ENCODE peak calls at places on chromosomes 5 and 9, in seven cellular contexts. X, O, K, D, W, A and J are unnamed samples.

GRCh38 chr5:127934791-127935256 is 148.7 kb upstream of the SLC12A2 start:
- DNase-seq in W (no peak), A (no peak), X (peak; percentile 63), D (peak; percentile 66), O (no peak), K (no peak), J (no peak)

GRCh38 chr5:14505310-14506140 is 76.1 kb upstream of the OTULINL start:
- DNase-seq in X (no peak), W (no peak), O (no peak), A (no peak), K (no peak), D (no peak), J (peak; percentile 64)

GRCh38 chr5:42784132-42784531 is 27.5 kb downstream of the CCDC152 start:
- DNase-seq in X (no peak), D (no peak), W (no peak), A (no peak), O (no peak), K (no peak), J (no peak)

GRCh38 chr5:169631360-169631759 is 5.7 kb upstream of the DOCK2 start:
- DNase-seq in W (no peak), O (no peak), X (no peak), K (no peak), D (no peak), A (no peak), J (no peak)

GRCh38 chr5:82211855-82212572 is 66.1 kb downstream of the RPS23 start:
- DNase-seq in D (no peak), O (no peak), X (no peak), K (no peak), A (no peak), W (no peak), J (no peak)

GRCh38 chr5:72018158-72018803 is 89.0 kb upstream of the MAP1B start:
- DNase-seq in K (no peak), D (peak; percentile 50), W (peak; percentile 74), X (peak; percentile 73), O (peak; percentile 1), A (no peak), J (peak; percentile 39)

GRCh38 chr5:176810084-176810597 is at the start of gene UNC5A:
- DNase-seq in O (peak; percentile 13), A (no peak), K (no peak), W (peak; percentile 90), D (no peak), X (peak; percentile 74), J (peak; percentile 91)

GRCh38 chr5:116532762-116533525 is 41.7 kb downstream of the SEMA6A start:
- DNase-seq in K (no peak), D (peak; percentile 51), O (no peak), A (no peak), X (no peak), W (no peak), J (no peak)

GRCh38 chr9:136646827-136647711 is 15.6 kb upstream of the EGFL7 start:
- DNase-seq in A (no peak), K (no peak), X (no peak), O (no peak), W (no peak), D (no peak), J (no peak)

GRCh38 chr5:68272289-68272688 is 56.7 kb downstream of the PIK3R1 start:
- DNase-seq in A (peak; percentile 58), D (no peak), X (no peak), O (no peak), K (no peak), W (no peak), J (no peak)

GRCh38 chr9:99040911-99041582 is 63.9 kb upstream of the TGFBR1 start:
- DNase-seq in W (no peak), O (no peak), K (peak; percentile 75), A (peak; percentile 18), X (no peak), D (no peak), J (no peak)

GRCh38 chr9:82538634-82539033 is 524.3 kb downstream of the RASEF start:
- DNase-seq in K (no peak), A (no peak), W (no peak), D (no peak), X (no peak), O (no peak), J (no peak)

GRCh38 chr9:114855488-114855887 is 49.6 kb upstream of the TNFSF15 start:
- DNase-seq in W (no peak), D (no peak), X (no peak), K (no peak), O (no peak), A (no peak), J (no peak)

GRCh38 chr5:12419075-12419474 is 514.8 kb upstream of the CTNND2 start:
- DNase-seq in A (no peak), D (no peak), O (no peak), K (no peak), X (no peak), W (no peak), J (no peak)

GRCh38 chr5:74541381-74541781 is 99.1 kb downstream of the ENC1 start:
- DNase-seq in W (no peak), O (no peak), K (no peak), D (no peak), X (no peak), A (no peak), J (no peak)

GRCh38 chr5:140251527-140251973 is 51.4 kb downstream of the PFDN1 start:
- DNase-seq in K (peak; percentile 84), A (no peak), X (no peak), W (no peak), D (no peak), O (peak; percentile 12), J (no peak)

GRCh38 chr9:125137200-125137599 is 6.1 kb downstream of the SCAI start:
- DNase-seq in A (no peak), O (no peak), K (peak; percentile 60), X (no peak), D (no peak), W (no peak), J (no peak)

GRCh38 chr5:9351535-9351934 is 194.3 kb downstream of the SEMA5A start:
- DNase-seq in A (no peak), K (no peak), O (no peak), X (no peak), W (no peak), D (no peak), J (no peak)

GRCh38 chr5:36875051-36875788 is 1.3 kb upstream of the NIPBL start:
- DNase-seq in A (peak; percentile 50), D (peak; percentile 33), X (peak; percentile 44), O (no peak), K (no peak), W (peak; percentile 45), J (peak; percentile 30)

GRCh38 chr9:86181379-86182315 is 77.8 kb downstream of the C9orf153 start:
- DNase-seq in W (no peak), O (no peak), D (no peak), A (no peak), X (no peak), K (no peak), J (no peak)

GRCh38 chr5:31674371-31674770 is 35.4 kb downstream of the PDZD2 start:
- DNase-seq in O (no peak), A (no peak), K (no peak), X (no peak), W (no peak), D (no peak), J (no peak)

GRCh38 chr9:129835860-129836223 is 584 bp downstream of the USP20 start:
- DNase-seq in O (no peak), W (no peak), A (no peak), D (no peak), K (no peak), X (no peak), J (peak; percentile 55)

GRCh38 chr5:5891350-5891749 is 468.9 kb downstream of the ICE1 start:
- DNase-seq in O (no peak), K (no peak), D (no peak), W (no peak), A (no peak), X (no peak), J (no peak)

GRCh38 chr9:86660146-86660545 is 287.2 kb downstream of the GAS1 start:
- DNase-seq in D (no peak), A (no peak), K (peak; percentile 79), O (no peak), W (no peak), X (no peak), J (no peak)

GRCh38 chr5:113902917-113903681 is 389.6 kb downstream of the YTHDC2 start:
- DNase-seq in X (no peak), A (no peak), D (no peak), K (no peak), O (no peak), W (no peak), J (no peak)

GRCh38 chr5:74372051-74372450 is 268.5 kb downstream of the ENC1 start:
- DNase-seq in W (no peak), K (no peak), X (no peak), D (no peak), O (no peak), A (no peak), J (no peak)